ENCODE peak calls at places on chromosomes 16 and 17, in ten cellular contexts. F is adrenal gland; Z is stimulated activated CD4-positive, alpha-beta T cell treated with anti-CD3 and anti-CD28 coated beads, Interleukin-1b, Interleukin-23, amount 100 ng/mL, for 1 hour; G is activated T-helper 1 cell treated with Interleukin-2 at 50 U/mL for 16 hours; S is RWPE1; A is IMR-90; J is sigmoid colon; B is thoracic aorta; E is cardiac fibroblast; U is activated T-cell treated with anti-CD3 and anti-CD28 coated beads for 1 hour. X is an unnamed sample.

GRCh38 chr16:16100631-16101030 is 122.7 kb downstream of the ABCC6 start:
- DNase-seq in F (no peak), G (no peak), Z (no peak), B (no peak), U (no peak), J (no peak), A (no peak), E (no peak), S (no peak), X (no peak)

GRCh38 chr16:24525970-24526559 is 13.3 kb upstream of the RBBP6 start:
- DNase-seq in F (peak), S (peak), J (no peak), G (no peak), E (peak), B (no peak), Z (no peak), U (no peak), A (no peak), X (peak)

GRCh38 chr16:69910964-69911363 is 40.2 kb upstream of the CLEC18A start:
- DNase-seq in G (no peak), B (no peak), S (no peak), F (no peak), J (no peak), Z (no peak), U (no peak), A (no peak), E (no peak), X (no peak)

GRCh38 chr16:11263737-11264136 is 5.4 kb downstream of the TNP2 start:
- DNase-seq in J (no peak), E (no peak), G (no peak), B (no peak), A (no peak), S (no peak), Z (no peak), U (no peak), F (no peak), X (no peak)

GRCh38 chr16:87210949-87211348 is 106.2 kb downstream of the C16orf95 start:
- DNase-seq in F (no peak), U (no peak), B (no peak), E (peak), J (no peak), A (peak), Z (no peak), G (no peak), S (no peak), X (peak)

GRCh38 chr17:33674685-33675084 is 381.6 kb upstream of the ASIC2 start:
- DNase-seq in B (peak), U (peak), F (peak), A (peak), E (peak), G (no peak), Z (no peak), J (no peak), S (peak), X (peak)

GRCh38 chr16:89183975-89184684 is 12.6 kb downstream of the CDH15 start:
- DNase-seq in B (no peak), G (no peak), Z (no peak), S (no peak), F (no peak), U (no peak), J (no peak), E (no peak), A (no peak), X (no peak)

GRCh38 chr16:77290451-77291110 is 91.4 kb downstream of the SYCE1L start:
- DNase-seq in U (no peak), S (no peak), A (peak), Z (no peak), F (no peak), G (no peak), E (peak), B (no peak), J (no peak), X (peak)

GRCh38 chr17:29573558-29573870 is 5.0 kb downstream of the TP53I13 start:
- DNase-seq in B (no peak), G (no peak), J (peak), F (peak), U (no peak), S (no peak), Z (no peak), E (no peak), A (no peak), X (no peak)

GRCh38 chr17:62008294-62008693 is 56.8 kb downstream of the MED13 start:
- DNase-seq in S (no peak), E (no peak), J (no peak), Z (no peak), F (no peak), G (no peak), A (no peak), U (no peak), B (no peak), X (no peak)

GRCh38 chr16:27671410-27671809 is 121.5 kb downstream of the KATNIP start:
- DNase-seq in G (no peak), E (no peak), A (no peak), S (peak), Z (no peak), F (no peak), J (no peak), U (no peak), B (no peak), X (no peak)

GRCh38 chr16:66539628-66540469 is 10.1 kb downstream of the TK2 start:
- DNase-seq in J (no peak), A (no peak), B (no peak), G (no peak), E (no peak), Z (no peak), F (no peak), S (no peak), U (no peak), X (no peak)

GRCh38 chr17:81282876-81283275 is 12.2 kb downstream of the SLC38A10 start:
- DNase-seq in Z (no peak), E (no peak), U (no peak), G (no peak), S (no peak), J (no peak), B (no peak), A (no peak), F (no peak), X (no peak)

GRCh38 chr17:57136355-57136754 is 51.3 kb downstream of the AKAP1 start:
- DNase-seq in G (no peak), A (no peak), F (no peak), B (no peak), J (no peak), U (no peak), E (no peak), S (no peak), Z (no peak), X (no peak)

GRCh38 chr16:724188-725040 is 1.8 kb downstream of the CCDC78 start:
- DNase-seq in A (no peak), G (no peak), S (no peak), B (no peak), Z (no peak), J (no peak), E (no peak), U (no peak), F (no peak), X (no peak)

GRCh38 chr16:17171250-17172143 is 299.3 kb downstream of the XYLT1 start:
- DNase-seq in B (no peak), J (no peak), G (no peak), S (no peak), U (no peak), E (no peak), F (peak), A (no peak), Z (no peak), X (no peak)

GRCh38 chr17:55433629-55434422 is 12.2 kb upstream of the MMD start:
- DNase-seq in E (peak), S (peak), G (no peak), B (no peak), Z (no peak), F (no peak), U (no peak), A (peak), J (peak), X (peak)

GRCh38 chr17:48605409-48605864 is 651 bp upstream of the HOXB6 start:
- DNase-seq in E (no peak), Z (no peak), A (no peak), G (no peak), F (no peak), B (no peak), J (no peak), U (no peak), S (no peak), X (peak)

GRCh38 chr16:11738742-11739544 is 3.7 kb downstream of the TXNDC11 start:
- DNase-seq in F (no peak), A (no peak), E (no peak), B (no peak), Z (no peak), G (no peak), U (no peak), S (no peak), J (no peak), X (no peak)

GRCh38 chr16:16109453-16110110 is 113.7 kb downstream of the ABCC6 start:
- DNase-seq in U (no peak), A (no peak), Z (no peak), J (no peak), G (no peak), E (no peak), S (no peak), F (no peak), B (no peak), X (no peak)

GRCh38 chr17:58402047-58402446 is 15.3 kb downstream of the RNF43 start:
- DNase-seq in E (peak), J (no peak), F (no peak), A (no peak), S (no peak), Z (no peak), G (no peak), B (no peak), U (no peak), X (peak)

GRCh38 chr16:50719401-50720337 is 22.2 kb upstream of the CYLD start:
- DNase-seq in B (no peak), Z (no peak), S (peak), F (no peak), J (peak), G (no peak), E (no peak), A (no peak), U (no peak), X (no peak)

X was measured in amniotic epithelial cell.